ENCODE peak calls at places on chromosomes 7 and 10, in eight cellular contexts. P is epithelial cell of proximal tubule, D is AG10803, E is spleen, J is H1, A is fibroblast of mammary gland, N is brain microvascular endothelial cell, B is WTC11. Z is an unnamed sample.

GRCh38 chr10:71079761-71080380 is 132.5 kb upstream of the UNC5B start:
- DNase-seq in P (no peak), D (no peak), J (no peak), B (peak), A (no peak), E (peak), N (no peak), Z (no peak)

GRCh38 chr7:125383324-125383723 is 453.7 kb upstream of the POT1 start:
- DNase-seq in E (no peak), J (no peak), N (no peak), P (no peak), B (no peak), A (no peak), D (no peak), Z (no peak)

GRCh38 chr10:77836299-77836820 is 90.2 kb downstream of the DLG5 start:
- DNase-seq in N (peak), A (no peak), P (no peak), J (no peak), E (peak), B (no peak), D (peak), Z (peak)

GRCh38 chr10:126392469-126392868 is 4.2 kb upstream of the ADAM12 start:
- DNase-seq in P (no peak), D (no peak), N (no peak), B (no peak), E (no peak), A (no peak), J (no peak), Z (no peak)

GRCh38 chr10:100146875-100147665 is 38.8 kb downstream of the ERLIN1 start:
- DNase-seq in E (no peak), J (no peak), P (no peak), D (peak), N (no peak), A (peak), B (no peak), Z (peak)

GRCh38 chr7:137091396-137091795 is 222.9 kb downstream of the CHRM2 start:
- DNase-seq in J (peak), D (no peak), B (peak), E (no peak), P (no peak), A (peak), N (peak), Z (no peak)

GRCh38 chr7:122268101-122268500 is 36.4 kb downstream of the FEZF1 start:
- DNase-seq in D (no peak), B (no peak), N (no peak), A (peak), J (no peak), E (no peak), P (no peak), Z (no peak)

GRCh38 chr7:128665057-128665456 is 7.0 kb upstream of the GARIN1A start:
- DNase-seq in B (no peak), E (no peak), P (no peak), D (no peak), N (no peak), A (no peak), J (no peak), Z (no peak)

GRCh38 chr10:21458496-21458895 is 67.0 kb downstream of the SKIDA1 start:
- DNase-seq in B (no peak), N (no peak), A (peak), P (no peak), D (peak), J (no peak), E (no peak), Z (no peak)

GRCh38 chr10:131848296-131848695 is 52.5 kb upstream of the PPP2R2D start:
- DNase-seq in B (no peak), J (no peak), P (no peak), E (peak), A (no peak), N (no peak), D (no peak), Z (no peak)

GRCh38 chr7:924541-925231 is 29.8 kb downstream of the ADAP1 start:
- DNase-seq in D (no peak), J (no peak), E (peak), P (no peak), A (no peak), N (peak), B (peak), Z (no peak)

GRCh38 chr7:140033036-140033435 is 29.7 kb downstream of the PARP12 start:
- DNase-seq in A (peak), N (peak), D (no peak), P (no peak), J (no peak), B (no peak), E (no peak), Z (peak)

GRCh38 chr10:86141896-86142295 is 224.7 kb downstream of the GRID1 start:
- DNase-seq in B (no peak), P (no peak), J (no peak), A (no peak), E (peak), N (no peak), D (no peak), Z (no peak)

GRCh38 chr10:86135191-86135590 is 231.4 kb downstream of the GRID1 start:
- DNase-seq in N (no peak), B (no peak), A (no peak), E (no peak), J (no peak), D (no peak), P (no peak), Z (no peak)

GRCh38 chr10:86138551-86139065 is 228.0 kb downstream of the GRID1 start:
- DNase-seq in A (no peak), J (no peak), N (no peak), B (no peak), P (no peak), E (peak), D (no peak), Z (no peak)

GRCh38 chr10:86137561-86137960 is 229.0 kb downstream of the GRID1 start:
- DNase-seq in A (no peak), B (no peak), P (no peak), E (peak), J (no peak), D (no peak), N (no peak), Z (no peak)

DNA sequence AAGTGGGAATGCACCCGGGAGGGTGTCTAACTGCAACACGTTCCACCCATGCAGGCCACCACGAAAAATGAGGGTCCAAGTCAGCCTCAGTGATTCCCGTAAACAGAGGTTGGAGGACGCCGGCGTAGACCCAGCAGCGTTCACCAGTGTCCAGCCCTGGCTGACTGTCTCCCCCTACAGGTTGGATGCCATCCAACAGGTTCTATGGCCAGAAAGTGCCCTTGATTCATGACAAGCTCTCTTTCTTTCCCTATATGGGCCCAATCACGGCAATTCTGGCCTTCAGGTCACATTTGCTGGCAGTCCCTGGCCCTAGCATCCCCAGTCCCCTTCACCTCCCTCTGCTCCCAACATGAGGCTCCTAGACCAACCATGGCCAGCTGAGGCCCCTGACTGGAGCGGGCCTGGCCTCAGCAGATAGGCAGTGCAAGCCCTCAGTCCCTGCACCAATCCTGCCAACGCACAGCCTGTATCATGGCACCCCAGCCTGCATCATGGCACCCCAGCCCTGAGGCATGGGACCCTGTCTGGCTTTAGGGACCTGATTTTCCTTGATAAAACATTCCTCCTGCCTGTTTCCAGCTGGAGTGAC is 227.4 kb downstream of the GRID1 start:
- DNase-seq in N (no peak), A (no peak), P (no peak), D (no peak), J (peak), B (peak), E (no peak), Z (no peak)
- TF ChIP-seq CTCF in N (no peak), A (no peak), P (peak), D (peak), J (peak), B (peak), E (peak), Z (no peak)

GRCh38 chr7:99927536-99927935 is 1.9 kb downstream of the GJC3 start:
- DNase-seq in E (no peak), D (no peak), P (no peak), B (no peak), J (no peak), A (no peak), N (no peak), Z (no peak)

GRCh38 chr7:99930376-99930775 is 956 bp upstream of the GJC3 start:
- DNase-seq in D (no peak), E (no peak), A (no peak), J (no peak), B (no peak), N (no peak), P (no peak), Z (no peak)

GRCh38 chr7:99929730-99930053 is 272 bp upstream of the GJC3 start:
- DNase-seq in N (no peak), A (no peak), D (no peak), P (no peak), J (no peak), B (no peak), E (no peak), Z (no peak)

GRCh38 chr7:99928188-99928587 is 1.2 kb downstream of the GJC3 start:
- DNase-seq in N (no peak), B (no peak), A (no peak), P (no peak), J (no peak), D (no peak), E (no peak), Z (no peak)

GRCh38 chr7:99928994-99929729 is at the start of gene GJC3:
- DNase-seq in J (no peak), N (peak), E (peak), D (peak), P (no peak), A (peak), B (peak), Z (peak)
- TF ChIP-seq CTCF in J (peak), N (peak), E (no peak), D (peak), P (peak), A (peak), B (no peak), Z (peak)

GRCh38 chr7:33421384-33421783 is 292.0 kb downstream of the BBS9 start:
- DNase-seq in P (no peak), A (peak), D (peak), B (no peak), J (no peak), E (no peak), N (no peak), Z (no peak)
- TF ChIP-seq CTCF in P (no peak), A (peak), D (peak), B (no peak), J (no peak), E (no peak), N (no peak), Z (peak)

GRCh38 chr10:58712982-58713381 is 200.3 kb downstream of the BICC1 start:
- DNase-seq in B (no peak), P (no peak), J (no peak), D (no peak), E (no peak), N (no peak), A (no peak), Z (no peak)
- TF ChIP-seq CTCF in B (no peak), P (peak), J (peak), D (peak), E (no peak), N (peak), A (peak), Z (peak)

GRCh38 chr7:20741801-20742200 is 44.9 kb downstream of the SP8 start:
- DNase-seq in B (no peak), D (no peak), P (no peak), A (no peak), J (no peak), N (no peak), E (no peak), Z (no peak)

GRCh38 chr7:20748853-20749252 is 37.8 kb downstream of the SP8 start:
- DNase-seq in B (no peak), D (no peak), A (no peak), E (no peak), J (no peak), P (no peak), N (no peak), Z (no peak)

GRCh38 chr7:20745716-20746115 is 41.0 kb downstream of the SP8 start:
- DNase-seq in J (no peak), N (no peak), D (no peak), P (no peak), A (no peak), E (no peak), B (peak), Z (no peak)

GRCh38 chr7:20742913-20743312 is 43.8 kb downstream of the SP8 start:
- DNase-seq in J (no peak), B (no peak), D (no peak), A (no peak), E (no peak), P (no peak), N (no peak), Z (no peak)

DNA sequence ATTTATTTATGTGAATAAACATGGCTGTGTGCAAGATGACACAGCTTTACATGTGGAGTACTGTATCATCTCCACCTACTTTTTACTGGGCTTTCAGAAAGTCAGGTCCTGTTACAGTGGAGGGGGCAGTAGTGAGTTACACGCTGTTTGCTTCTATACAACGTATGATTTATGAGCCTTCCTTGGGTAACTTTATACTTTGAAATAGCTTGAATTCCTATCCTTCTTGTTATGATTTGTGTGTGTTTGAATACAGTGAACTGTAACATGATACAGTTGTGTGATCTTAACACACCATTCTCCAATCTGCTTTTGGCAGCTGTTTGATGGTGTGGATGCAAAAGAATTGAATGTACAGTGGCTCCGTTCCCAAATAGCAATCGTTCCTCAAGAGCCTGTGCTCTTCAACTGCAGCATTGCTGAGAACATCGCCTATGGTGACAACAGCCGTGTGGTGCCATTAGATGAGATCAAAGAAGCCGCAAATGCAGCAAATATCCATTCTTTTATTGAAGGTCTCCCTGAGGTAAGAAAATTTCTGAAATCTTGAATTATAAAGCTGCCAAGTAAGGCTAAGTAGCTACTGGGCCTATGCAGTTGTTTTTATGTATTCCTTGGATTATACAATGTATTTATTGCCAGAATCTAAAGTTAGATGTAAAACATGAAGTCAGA is 41.6 kb downstream of the SP8 start:
- DNase-seq in B (no peak), N (no peak), E (no peak), J (no peak), P (no peak), D (no peak), A (no peak), Z (no peak)
- TF ChIP-seq CTCF in B (no peak), N (no peak), E (no peak), J (no peak), P (peak), D (no peak), A (no peak), Z (no peak)

GRCh38 chr7:37920619-37921339 is at the start of gene EPDR1:
- DNase-seq in D (peak), P (no peak), A (no peak), J (no peak), E (peak), N (peak), B (peak), Z (no peak)

GRCh38 chr7:37920305-37920618 is 178 bp upstream of the EPDR1 start:
- DNase-seq in E (no peak), B (no peak), N (no peak), P (no peak), J (no peak), A (no peak), D (no peak), Z (no peak)

GRCh38 chr7:37923996-37924395 is 3.6 kb downstream of the EPDR1 start:
- DNase-seq in P (no peak), D (no peak), N (no peak), A (no peak), B (no peak), E (no peak), J (no peak), Z (no peak)

GRCh38 chr7:37921876-37922275 is 1.4 kb downstream of the EPDR1 start:
- DNase-seq in E (no peak), A (no peak), P (no peak), D (no peak), B (no peak), J (no peak), N (no peak), Z (no peak)

DNA sequence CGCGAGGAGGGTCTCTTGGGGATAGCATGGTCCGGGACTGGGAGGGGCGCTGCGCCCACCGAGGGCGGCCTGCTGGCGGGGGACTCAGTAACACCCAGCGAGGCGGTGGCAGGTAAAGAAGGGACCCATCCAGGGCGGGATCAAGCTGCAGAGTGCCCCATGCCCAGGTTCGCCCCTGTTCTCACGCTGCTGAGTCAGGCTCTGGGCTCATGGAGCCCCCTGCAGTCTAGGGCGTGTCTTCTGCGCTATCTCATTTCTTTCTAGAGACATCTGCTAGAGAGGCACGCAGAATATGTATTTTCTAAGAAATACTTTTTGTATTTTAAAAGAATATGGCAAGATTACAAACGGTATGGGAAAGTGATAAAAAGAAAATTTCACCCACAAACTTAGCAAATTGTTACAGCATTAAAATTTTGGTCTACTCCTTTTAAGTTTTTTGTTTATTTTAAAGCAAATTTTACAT is 933 bp downstream of the EPDR1 start:
- DNase-seq in D (peak), A (peak), P (no peak), B (peak), N (peak), E (no peak), J (no peak), Z (no peak)
- TF ChIP-seq CTCF in D (peak), A (peak), P (peak), B (no peak), N (peak), E (no peak), J (peak), Z (no peak)